ENCODE peak calls at places on chromosomes 16 and 17, in ten cellular contexts. G is A549, W is esophagus muscularis mucosa, X is H1, L is transverse colon, J is stomach, V is tibial nerve, H is K562, Q is GM12878, E is ovary. U is an unnamed sample.

GRCh38 chr16:75532142-75532765 is 3.7 kb downstream of the CHST5 start:
- DNase-seq in G (no peak), W (no peak), X (no peak), L (no peak), J (no peak), V (no peak), H (no peak), Q (no peak), E (no peak), U (no peak)

GRCh38 chr16:67982011-67982696 is 1.9 kb upstream of the DPEP3 start:
- DNase-seq in G (no peak), W (no peak), X (no peak), L (no peak), J (no peak), V (no peak), H (no peak), Q (no peak), E (no peak), U (no peak)

GRCh38 chr16:87838643-87839541 is 30.4 kb downstream of the SLC7A5 start:
- DNase-seq in G (no peak), W (no peak), X (no peak), L (no peak), J (peak), V (no peak), H (no peak), Q (no peak), E (no peak), U (no peak)

GRCh38 chr17:9158545-9159452 is 137.5 kb downstream of the NTN1 start:
- DNase-seq in G (no peak), W (no peak), X (no peak), L (no peak), J (no peak), V (no peak), H (no peak), Q (no peak), E (no peak), U (peak)

GRCh38 chr16:78973041-78973440 is 627.5 kb downstream of the MAF start:
- DNase-seq in G (no peak), W (no peak), X (no peak), L (no peak), J (no peak), V (no peak), H (no peak), Q (no peak), E (no peak), U (no peak)

GRCh38 chr17:49076575-49077384 is 55.8 kb upstream of the B4GALNT2 start:
- DNase-seq in G (no peak), W (no peak), X (no peak), L (no peak), J (no peak), V (no peak), H (no peak), Q (no peak), E (no peak), U (no peak)

GRCh38 chr16:80047796-80048649 is 447.5 kb upstream of the MAF start:
- DNase-seq in G (no peak), W (no peak), X (no peak), L (no peak), J (no peak), V (no peak), H (no peak), Q (no peak), E (no peak), U (no peak)

GRCh38 chr16:30741461-30741914 is 6.7 kb upstream of the PHKG2 start:
- DNase-seq in G (peak), W (no peak), X (no peak), L (peak), J (peak), V (no peak), H (no peak), Q (no peak), E (no peak), U (peak)

GRCh38 chr16:4053663-4054479 is 62.4 kb downstream of the ADCY9 start:
- DNase-seq in G (no peak), W (peak), X (no peak), L (peak), J (peak), V (peak), H (no peak), Q (no peak), E (peak), U (peak)

GRCh38 chr17:81899514-81900166 is 2.4 kb upstream of the NPB start:
- DNase-seq in G (no peak), W (no peak), X (no peak), L (no peak), J (no peak), V (no peak), H (no peak), Q (no peak), E (no peak), U (no peak)

GRCh38 chr17:17186051-17186450 is 20.1 kb downstream of the PLD6 start:
- DNase-seq in G (no peak), W (no peak), X (no peak), L (no peak), J (peak), V (no peak), H (no peak), Q (no peak), E (no peak), U (no peak)

GRCh38 chr17:69466905-69467630 is 52.6 kb downstream of the MAP2K6 start:
- DNase-seq in G (no peak), W (no peak), X (no peak), L (no peak), J (no peak), V (no peak), H (no peak), Q (no peak), E (no peak), U (no peak)

GRCh38 chr16:813204-813915 is 12.8 kb upstream of the GNG13 start:
- DNase-seq in G (peak), W (no peak), X (peak), L (peak), J (no peak), V (no peak), H (peak), Q (no peak), E (peak), U (no peak)

GRCh38 chr17:882827-883585 is 96.6 kb downstream of the NXN start:
- DNase-seq in G (no peak), W (no peak), X (no peak), L (peak), J (peak), V (peak), H (no peak), Q (no peak), E (peak), U (peak)

GRCh38 chr17:28973414-28973813 is 22.1 kb upstream of the PHF12 start:
- DNase-seq in G (no peak), W (no peak), X (no peak), L (no peak), J (no peak), V (no peak), H (no peak), Q (no peak), E (no peak), U (no peak)

GRCh38 chr17:45838751-45839150 is 5.9 kb upstream of the SPPL2C start:
- DNase-seq in G (no peak), W (no peak), X (no peak), L (no peak), J (no peak), V (no peak), H (no peak), Q (no peak), E (no peak), U (no peak)

GRCh38 chr16:57518922-57519321 is 17.4 kb downstream of the CCDC102A start:
- DNase-seq in G (no peak), W (no peak), X (no peak), L (no peak), J (no peak), V (no peak), H (no peak), Q (no peak), E (no peak), U (no peak)

GRCh38 chr17:8623591-8623990 is 6.9 kb downstream of the MYH10 start:
- DNase-seq in G (no peak), W (no peak), X (no peak), L (no peak), J (no peak), V (no peak), H (no peak), Q (no peak), E (no peak), U (no peak)

GRCh38 chr16:65657051-65657450 is 535.2 kb upstream of the CDH11 start:
- DNase-seq in G (no peak), W (no peak), X (no peak), L (no peak), J (no peak), V (no peak), H (no peak), Q (no peak), E (no peak), U (no peak)

GRCh38 chr16:70579648-70580630 is 56.3 kb downstream of the SF3B3 start:
- DNase-seq in G (no peak), W (no peak), X (no peak), L (peak), J (peak), V (no peak), H (peak), Q (no peak), E (peak), U (peak)

GRCh38 chr17:80363518-80364090 is 51.4 kb upstream of the ENDOV start:
- DNase-seq in G (no peak), W (no peak), X (no peak), L (no peak), J (no peak), V (no peak), H (no peak), Q (no peak), E (no peak), U (peak)

GRCh38 chr17:50905460-50905803 is 39.3 kb upstream of the TOB1 start:
- DNase-seq in G (no peak), W (no peak), X (no peak), L (no peak), J (peak), V (no peak), H (no peak), Q (no peak), E (no peak), U (no peak)

GRCh38 chr16:56860226-56861020 is 4.6 kb upstream of the SLC12A3 start:
- DNase-seq in G (no peak), W (no peak), X (no peak), L (peak), J (no peak), V (no peak), H (no peak), Q (peak), E (no peak), U (no peak)

GRCh38 chr16:81451753-81452680 is 7.4 kb downstream of the CMIP start:
- DNase-seq in G (no peak), W (no peak), X (no peak), L (peak), J (no peak), V (no peak), H (peak), Q (no peak), E (no peak), U (no peak)

GRCh38 chr16:12899529-12900168 is 1.7 kb upstream of the SHISA9 start:
- DNase-seq in G (no peak), W (no peak), X (no peak), L (no peak), J (peak), V (no peak), H (no peak), Q (no peak), E (no peak), U (no peak)

GRCh38 chr16:82668094-82668493 is 41.3 kb downstream of the CDH13 start:
- DNase-seq in G (no peak), W (no peak), X (no peak), L (no peak), J (no peak), V (no peak), H (no peak), Q (no peak), E (no peak), U (no peak)

GRCh38 chr16:87754535-87754934 is 11.3 kb downstream of the KLHDC4 start:
- DNase-seq in G (no peak), W (no peak), X (no peak), L (no peak), J (no peak), V (no peak), H (no peak), Q (no peak), E (no peak), U (no peak)

GRCh38 chr16:9695152-9695551 is 487.1 kb downstream of the GRIN2A start:
- DNase-seq in G (no peak), W (no peak), X (no peak), L (no peak), J (no peak), V (no peak), H (no peak), Q (no peak), E (no peak), U (no peak)

GRCh38 chr17:2174471-2175293 is 119.8 kb downstream of the HIC1 start:
- DNase-seq in G (no peak), W (no peak), X (no peak), L (peak), J (no peak), V (peak), H (no peak), Q (no peak), E (peak), U (peak)

GRCh38 chr17:50477976-50478375 is 684 bp upstream of the RSAD1 start:
- DNase-seq in G (no peak), W (no peak), X (no peak), L (no peak), J (no peak), V (no peak), H (no peak), Q (no peak), E (no peak), U (no peak)

GRCh38 chr17:83155128-83156081 is 76.0 kb downstream of the METRNL start:
- DNase-seq in G (no peak), W (peak), X (no peak), L (no peak), J (no peak), V (no peak), H (no peak), Q (no peak), E (no peak), U (peak)

GRCh38 chr17:48123111-48123510 is 15.5 kb downstream of the SNX11 start:
- DNase-seq in G (no peak), W (no peak), X (no peak), L (no peak), J (no peak), V (no peak), H (no peak), Q (no peak), E (no peak), U (no peak)

GRCh38 chr16:80684906-80685305 is 119.5 kb downstream of the CDYL2 start:
- DNase-seq in G (no peak), W (peak), X (no peak), L (no peak), J (no peak), V (no peak), H (no peak), Q (no peak), E (no peak), U (no peak)

GRCh38 chr17:19629449-19629848 is 19.1 kb upstream of the ALDH3A2 start:
- DNase-seq in G (no peak), W (no peak), X (no peak), L (no peak), J (no peak), V (no peak), H (no peak), Q (no peak), E (no peak), U (no peak)

GRCh38 chr16:57039148-57039812 is 49.9 kb downstream of the NLRC5 start:
- DNase-seq in G (no peak), W (no peak), X (no peak), L (peak), J (no peak), V (no peak), H (no peak), Q (peak), E (no peak), U (no peak)

GRCh38 chr16:57165923-57166322 is 19.9 kb downstream of the PSME3IP1 start:
- DNase-seq in G (no peak), W (no peak), X (no peak), L (no peak), J (no peak), V (no peak), H (no peak), Q (no peak), E (no peak), U (peak)

GRCh38 chr17:82458885-82459424 is 414 bp downstream of the NARF start:
- DNase-seq in G (no peak), W (no peak), X (no peak), L (peak), J (peak), V (no peak), H (no peak), Q (no peak), E (no peak), U (peak)

GRCh38 chr16:6106061-6106460 is 1008.5 kb upstream of the EEF2KMT start:
- DNase-seq in G (no peak), W (peak), X (no peak), L (no peak), J (no peak), V (no peak), H (no peak), Q (no peak), E (no peak), U (no peak)

DNA sequence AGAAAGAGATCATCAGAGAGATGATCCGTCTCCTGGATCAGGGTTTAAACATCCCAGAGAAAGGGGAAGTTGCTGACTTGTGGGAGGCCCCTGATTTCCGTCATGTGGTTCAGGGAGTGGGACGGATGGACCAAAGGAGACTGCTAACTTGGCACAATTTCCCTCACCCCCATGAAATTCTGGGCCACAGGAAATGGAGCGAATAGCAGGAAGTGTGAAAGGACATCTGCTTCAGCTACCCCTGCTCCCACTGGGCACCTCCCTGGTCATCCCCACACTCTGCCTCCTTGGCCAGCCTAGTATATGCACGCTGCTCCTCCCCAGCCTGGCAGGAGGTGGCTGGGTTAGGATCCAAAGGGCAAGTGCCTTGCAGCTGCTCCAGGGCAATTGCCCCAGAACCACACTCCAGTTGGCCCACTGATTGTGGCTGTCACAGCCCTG is 1.3 kb downstream of the ARRB2 start:
- DNase-seq in G (no peak), W (no peak), X (no peak), L (peak), J (no peak), V (no peak), H (no peak), Q (no peak), E (peak), U (peak)
- TF ChIP-seq EP300 in G (no peak), W (no peak), X (no peak), L (no peak), J (no peak), V (peak), H (no peak), Q (no peak), E (no peak), U (no peak)

DNA sequence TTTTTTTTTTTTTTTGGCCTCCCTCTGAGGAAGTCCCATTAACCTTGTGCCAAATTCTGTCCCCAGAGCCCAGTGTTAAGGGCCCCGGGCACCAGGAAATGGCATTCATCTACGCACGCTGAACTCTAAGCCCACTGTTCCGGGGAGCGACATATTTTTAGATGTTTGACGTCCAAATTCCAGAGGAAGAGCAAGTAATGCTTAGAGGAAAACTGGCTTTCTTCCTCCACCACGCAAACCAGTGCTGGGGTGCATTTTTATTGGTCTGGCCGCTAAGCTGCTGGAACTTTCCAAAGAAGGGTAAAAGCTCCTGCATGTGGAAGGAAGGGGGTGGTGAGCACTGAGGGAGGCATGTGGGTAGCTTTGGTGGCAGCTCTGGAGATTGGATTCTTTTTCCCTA is 8.3 kb downstream of the WFDC1 start:
- DNase-seq in G (no peak), W (no peak), X (no peak), L (peak), J (no peak), V (no peak), H (no peak), Q (no peak), E (no peak), U (peak)
- TF ChIP-seq EP300 in G (no peak), W (peak), X (no peak), L (peak), J (peak), V (peak), H (no peak), Q (no peak), E (peak), U (peak)

GRCh38 chr16:20624205-20624604 is 48.0 kb upstream of the ACSM2B start:
- DNase-seq in G (no peak), W (no peak), X (no peak), L (no peak), J (no peak), V (no peak), H (no peak), Q (no peak), E (no peak), U (no peak)
- TF ChIP-seq EP300 in G (no peak), W (no peak), X (no peak), L (no peak), J (no peak), V (no peak), H (no peak), Q (no peak), E (no peak), U (no peak)

GRCh38 chr17:60391419-60392041 is 403 bp downstream of the USP32 start:
- DNase-seq in G (peak), W (no peak), X (no peak), L (no peak), J (no peak), V (no peak), H (no peak), Q (no peak), E (no peak), U (no peak)

GRCh38 chr17:60388742-60389141 is 3.2 kb downstream of the USP32 start:
- DNase-seq in G (no peak), W (no peak), X (no peak), L (no peak), J (no peak), V (no peak), H (peak), Q (no peak), E (no peak), U (no peak)

GRCh38 chr17:60392042-60392844 is at the start of gene USP32:
- DNase-seq in G (peak), W (peak), X (peak), L (peak), J (peak), V (peak), H (peak), Q (peak), E (peak), U (peak)

GRCh38 chr17:60390881-60391418 is 983 bp downstream of the USP32 start:
- DNase-seq in G (peak), W (peak), X (no peak), L (peak), J (peak), V (no peak), H (no peak), Q (no peak), E (peak), U (no peak)

DNA sequence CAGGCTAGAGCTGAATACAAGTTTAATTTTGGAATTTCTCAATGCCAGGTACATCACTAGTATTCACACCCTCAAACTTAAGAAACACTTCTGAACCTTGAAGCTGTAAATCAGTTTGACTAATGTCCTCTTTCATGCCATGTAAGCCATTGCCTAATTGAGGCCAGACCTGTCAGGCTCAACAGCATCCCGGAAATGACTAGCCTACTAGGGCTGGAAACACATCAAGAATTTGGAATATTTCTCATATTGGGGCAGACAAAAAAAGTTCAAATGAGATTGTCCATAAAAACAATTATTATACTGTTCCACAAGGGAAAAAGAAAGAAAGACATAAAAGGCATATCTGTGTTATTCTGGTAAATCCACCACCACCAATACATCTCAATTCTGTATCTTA is 1.7 kb downstream of the USP32 start:
- DNase-seq in G (no peak), W (no peak), X (no peak), L (no peak), J (no peak), V (no peak), H (peak), Q (no peak), E (no peak), U (no peak)
- TF ChIP-seq EP300 in G (no peak), W (no peak), X (no peak), L (no peak), J (no peak), V (peak), H (peak), Q (no peak), E (no peak), U (peak)

DNA sequence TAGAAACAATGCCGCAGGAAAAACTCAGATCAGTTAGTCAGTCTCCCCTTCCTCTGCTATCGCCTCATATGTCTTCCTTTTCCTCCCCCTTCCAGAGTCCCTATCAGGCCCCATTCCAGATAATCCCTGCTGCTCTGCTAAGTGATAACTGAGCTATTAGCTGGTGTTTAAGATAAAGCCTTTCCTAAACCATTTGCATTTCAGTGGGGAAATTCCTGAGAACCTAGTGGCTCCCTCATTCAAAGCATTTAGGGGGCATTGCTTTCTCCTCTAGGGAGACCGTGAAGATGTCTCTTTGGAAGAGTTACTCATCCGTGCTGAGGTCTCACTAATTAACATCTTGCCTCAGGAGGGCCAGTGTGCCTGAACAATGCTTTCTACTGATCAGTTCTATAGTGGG is 401.6 kb downstream of the NPIPA7 start:
- DNase-seq in G (no peak), W (no peak), X (no peak), L (no peak), J (no peak), V (no peak), H (no peak), Q (no peak), E (no peak), U (no peak)
- TF ChIP-seq EP300 in G (no peak), W (no peak), X (no peak), L (no peak), J (no peak), V (no peak), H (no peak), Q (no peak), E (no peak), U (no peak)